ENCODE peak calls at places on chromosome 3, in seven cellular contexts. V, G, A, S, B, D and Q are unnamed samples.

GRCh38 chr3:14266361-14266760 is 87.7 kb downstream of the LSM3 start:
- DNase-seq in V (peak), G (no peak), A (no peak), S (no peak), B (no peak), D (no peak), Q (peak)

GRCh38 chr3:183822631-183823030 is 2.7 kb downstream of the MAP6D1 start:
- DNase-seq in V (no peak), G (no peak), A (no peak), S (peak), B (no peak), D (no peak), Q (peak)

GRCh38 chr3:31553258-31553657 is 20.5 kb downstream of the STT3B start:
- DNase-seq in V (no peak), G (no peak), A (no peak), S (no peak), B (no peak), D (no peak), Q (no peak)

GRCh38 chr3:12584091-12584490 is 27.2 kb downstream of the MKRN2 start:
- DNase-seq in V (no peak), G (no peak), A (no peak), S (no peak), B (no peak), D (no peak), Q (no peak)

GRCh38 chr3:120348065-120348980 is 831 bp downstream of the LRRC58 start:
- DNase-seq in V (no peak), G (no peak), A (no peak), S (peak), B (no peak), D (peak), Q (peak)

GRCh38 chr3:97838393-97838792 is 16.6 kb downstream of the CRYBG3 start:
- DNase-seq in V (no peak), G (no peak), A (no peak), S (no peak), B (no peak), D (no peak), Q (no peak)

GRCh38 chr3:31533169-31533870 is 595 bp downstream of the STT3B start:
- DNase-seq in V (peak), G (peak), A (no peak), S (peak), B (peak), D (peak), Q (no peak)

GRCh38 chr3:66431494-66431893 is 69.3 kb downstream of the LRIG1 start:
- DNase-seq in V (peak), G (no peak), A (no peak), S (no peak), B (no peak), D (no peak), Q (no peak)

GRCh38 chr3:140736863-140737460 is 59.1 kb downstream of the TRIM42 start:
- DNase-seq in V (peak), G (peak), A (no peak), S (peak), B (no peak), D (peak), Q (peak)

GRCh38 chr3:127419641-127420354 is 132.0 kb upstream of the PRR20G start:
- DNase-seq in V (no peak), G (no peak), A (no peak), S (no peak), B (no peak), D (no peak), Q (no peak)

GRCh38 chr3:49020335-49021212 is 1.3 kb upstream of the NDUFAF3 start:
- DNase-seq in V (no peak), G (peak), A (no peak), S (peak), B (no peak), D (no peak), Q (no peak)

DNA sequence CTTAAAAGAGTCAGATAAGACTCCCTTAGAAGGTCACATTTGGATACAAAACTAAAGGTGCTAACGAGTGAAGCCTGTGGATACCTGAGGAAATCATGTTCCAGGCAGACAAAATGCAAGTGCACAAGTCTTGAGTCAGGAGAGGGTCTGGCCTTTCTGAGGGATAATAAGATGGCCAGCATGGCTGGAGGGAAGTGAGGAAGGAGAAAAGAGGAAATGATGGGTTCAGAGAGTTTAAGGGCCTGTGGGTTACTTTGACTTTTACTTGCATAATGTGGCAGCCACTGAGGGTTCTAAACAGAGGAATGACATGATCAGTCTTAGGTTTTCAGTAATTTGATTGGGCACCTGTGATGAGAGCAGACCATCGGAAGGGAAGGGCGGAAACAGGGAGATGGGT is 3.5 kb upstream of the ROPN1B start:
- DNase-seq in V (no peak), G (no peak), A (no peak), S (no peak), B (no peak), D (no peak), Q (no peak)
- H3K4me3 ChIP-seq in V (no peak), G (no peak), A (no peak), S (no peak), B (no peak), D (no peak), Q (no peak)

GRCh38 chr3:38627956-38628355 is 21.5 kb downstream of the SCN5A start:
- DNase-seq in V (peak), G (no peak), A (no peak), S (peak), B (no peak), D (no peak), Q (no peak)
- TF ChIP-seq CTCF in V (peak), G (no peak), A (no peak), S (peak), B (no peak), D (peak), Q (no peak)

DNA sequence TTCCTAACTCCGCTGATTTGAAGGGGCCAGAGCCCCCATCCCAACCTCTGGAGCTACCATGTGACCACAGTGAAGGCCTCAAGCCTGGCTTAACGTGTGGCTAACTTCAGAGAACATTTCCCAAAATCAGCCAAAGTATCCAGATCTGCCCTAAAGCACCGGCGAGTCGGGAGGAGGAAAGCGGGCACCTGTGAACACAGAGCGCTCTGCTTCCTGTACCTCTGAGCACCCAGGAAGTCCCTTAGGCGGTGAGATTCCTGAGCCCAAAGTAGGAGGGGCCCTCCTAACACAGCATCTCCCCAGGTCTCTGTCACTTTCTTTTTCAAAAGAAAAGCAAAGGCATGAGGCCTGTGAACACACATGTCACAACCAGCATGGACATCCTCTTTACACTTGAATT is 904 bp upstream of the EIF4E3 start:
- DNase-seq in V (no peak), G (no peak), A (no peak), S (no peak), B (no peak), D (no peak), Q (no peak)
- H3K4me3 ChIP-seq in V (no peak), G (peak), A (peak), S (no peak), B (peak), D (no peak), Q (peak)

DNA sequence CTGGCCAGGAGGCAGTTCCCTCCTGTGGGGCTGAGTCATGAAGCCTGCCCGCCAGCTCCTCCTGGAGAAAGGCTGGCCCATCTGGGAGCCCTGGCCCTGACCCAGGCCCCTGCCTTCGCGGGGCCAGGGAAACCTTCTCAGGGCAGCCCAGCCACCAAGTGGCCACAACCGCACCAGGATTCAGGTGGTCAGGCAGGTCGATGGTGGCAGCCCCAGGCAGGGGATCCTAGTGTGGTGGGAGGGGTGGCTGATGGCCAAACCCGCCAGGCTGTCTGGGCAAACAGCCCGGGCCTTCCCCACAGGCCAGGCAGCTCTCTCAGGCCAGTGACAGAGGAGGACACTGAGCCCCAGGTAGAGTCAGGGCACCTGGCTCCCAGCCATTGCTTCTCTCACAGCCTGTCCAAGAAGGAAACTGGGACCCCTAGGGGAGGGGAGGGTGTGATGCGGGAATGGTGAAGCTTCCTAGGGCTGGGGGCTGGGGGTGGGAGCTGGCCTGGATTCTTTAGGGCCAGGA is 1.2 kb downstream of the TWF2 start:
- DNase-seq in V (peak), G (peak), A (peak), S (no peak), B (no peak), D (peak), Q (no peak)
- TF ChIP-seq CTCF in V (no peak), G (no peak), A (no peak), S (no peak), B (no peak), D (no peak), Q (peak)

GRCh38 chr3:134392336-134392983 is 18.2 kb upstream of the AMOTL2 start:
- DNase-seq in V (no peak), G (no peak), A (peak), S (peak), B (no peak), D (no peak), Q (no peak)
- H3K4me3 ChIP-seq in V (no peak), G (no peak), A (peak), S (no peak), B (no peak), D (no peak), Q (no peak)

GRCh38 chr3:146159616-146160232 is 1.3 kb downstream of the PLOD2 start:
- DNase-seq in V (no peak), G (no peak), A (no peak), S (no peak), B (no peak), D (no peak), Q (no peak)
- TF ChIP-seq CTCF in V (no peak), G (no peak), A (no peak), S (no peak), B (no peak), D (no peak), Q (no peak)